ENCODE peak calls at places on chromosomes 5 and 9, in four cellular contexts. X, L, M and G are unnamed samples.

GRCh38 chr9:98778711-98779530 is 17.4 kb downstream of the ANKS6 start:
- DNase-seq in L (peak; percentile 51), X (no peak), M (no peak), G (no peak)

GRCh38 chr5:43663916-43664315 is 60.9 kb downstream of the NNT start:
- DNase-seq in L (no peak), M (no peak), X (no peak), G (no peak)

GRCh38 chr5:142122116-142122515 is 13.5 kb downstream of the NDFIP1 start:
- DNase-seq in L (no peak), X (no peak), M (no peak), G (no peak)

GRCh38 chr5:139700711-139701693 is 52.9 kb downstream of the CXXC5 start:
- DNase-seq in L (no peak), M (no peak), X (no peak), G (no peak)

GRCh38 chr5:66238435-66238834 is 94.3 kb downstream of the SREK1 start:
- DNase-seq in L (no peak), M (no peak), X (no peak), G (no peak)

GRCh38 chr9:120366646-120367019 is 213.3 kb downstream of the CDK5RAP2 start:
- DNase-seq in M (peak; percentile 31), L (peak; percentile 68), X (no peak), G (no peak)

GRCh38 chr5:14032944-14033343 is 88.5 kb upstream of the DNAH5 start:
- DNase-seq in M (no peak), X (no peak), L (no peak), G (no peak)

GRCh38 chr9:90600029-90600428 is 42.6 kb downstream of the DIRAS2 start:
- DNase-seq in L (no peak), M (no peak), X (no peak), G (no peak)

GRCh38 chr9:89802809-89803355 is 198.1 kb downstream of the GADD45G start:
- DNase-seq in M (no peak), L (no peak), X (no peak), G (no peak)

GRCh38 chr9:136187197-136187596 is 17.7 kb downstream of the LHX3 start:
- DNase-seq in L (no peak), X (no peak), M (no peak), G (no peak)

GRCh38 chr9:97632406-97632991 is 669 bp downstream of the TSTD2 start:
- DNase-seq in M (peak; percentile 61), X (peak; percentile 56), L (no peak), G (peak; percentile 14)

GRCh38 chr9:15401266-15401665 is 21.4 kb upstream of the SNAPC3 start:
- DNase-seq in X (peak; percentile 35), M (no peak), L (no peak), G (no peak)

GRCh38 chr9:88344013-88344412 is 44.2 kb upstream of the SPIN1 start:
- DNase-seq in M (no peak), L (no peak), X (no peak), G (no peak)

GRCh38 chr9:87278971-87279731 is 218.5 kb upstream of the DAPK1 start:
- DNase-seq in M (no peak), L (no peak), X (no peak), G (no peak)

GRCh38 chr9:12765399-12765798 is 9.4 kb upstream of the LURAP1L start:
- DNase-seq in L (no peak), X (no peak), M (no peak), G (no peak)

GRCh38 chr5:118968925-118969375 is 19.4 kb downstream of the DTWD2 start:
- DNase-seq in L (no peak), X (no peak), M (peak; percentile 35), G (no peak)

GRCh38 chr5:56123531-56124243 is 109.4 kb downstream of the ANKRD55 start:
- DNase-seq in X (peak; percentile 27), M (peak; percentile 26), L (peak; percentile 59), G (no peak)

GRCh38 chr9:91784673-91785402 is 165.2 kb downstream of the ROR2 start:
- DNase-seq in L (no peak), X (no peak), M (no peak), G (no peak)

DNA sequence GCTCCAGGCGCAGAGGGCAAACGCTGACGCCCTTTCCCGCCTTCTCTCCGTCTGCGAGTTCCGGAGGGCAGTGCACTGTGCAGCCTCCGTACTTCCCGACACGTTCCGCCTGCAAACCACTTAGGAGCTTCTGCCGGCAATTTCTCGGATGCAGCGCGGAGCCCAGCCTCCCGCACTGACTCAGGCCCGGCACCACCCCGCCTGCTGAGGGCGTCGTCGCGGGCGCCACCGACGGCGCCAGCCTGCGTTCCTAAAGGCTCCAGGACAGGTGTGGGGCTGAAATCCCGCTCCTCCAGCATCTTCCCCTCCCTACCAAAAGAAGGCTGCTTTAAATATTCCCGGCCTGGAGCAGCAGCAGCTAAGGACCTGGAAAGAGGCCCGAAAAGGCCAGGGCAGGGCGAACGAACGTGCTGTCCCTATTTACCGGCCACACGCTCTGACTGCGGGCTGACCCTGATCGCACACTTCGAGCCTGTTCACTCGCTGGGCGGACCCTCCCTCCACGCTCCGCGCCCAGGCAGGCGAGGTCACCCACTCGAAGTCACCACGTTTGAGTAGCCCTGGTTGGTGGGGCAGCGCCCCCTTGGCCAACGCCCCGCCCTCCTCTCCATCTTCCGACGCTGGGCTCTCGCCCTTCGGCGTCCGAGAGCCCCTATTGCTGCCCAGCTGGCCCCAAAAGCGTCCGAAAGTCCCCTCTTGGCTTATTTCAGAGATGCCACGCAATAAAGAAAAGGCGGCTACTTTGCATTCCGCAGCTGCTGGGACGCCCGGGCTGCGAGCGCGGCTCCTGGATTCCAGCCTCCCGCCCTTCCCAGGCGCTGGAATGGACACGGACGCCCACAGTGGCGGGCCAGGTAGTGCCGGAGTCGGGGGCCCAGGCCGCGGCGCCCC is 9.6 kb upstream of the TRIM36 start:
- DNase-seq in M (no peak), X (no peak), L (no peak), G (no peak)
- TF ChIP-seq CTCF in M (no peak), X (no peak), L (no peak), G (no peak)

GRCh38 chr5:25006734-25007133 is 362.0 kb upstream of the CDH10 start:
- DNase-seq in L (no peak), X (no peak), M (no peak), G (no peak)
- TF ChIP-seq CTCF in L (no peak), X (no peak), M (no peak), G (peak; percentile 49)

GRCh38 chr9:33498387-33498786 is 24.7 kb upstream of the NOL6 start:
- DNase-seq in X (no peak), M (no peak), L (no peak), G (no peak)
- TF ChIP-seq CTCF in X (no peak), M (no peak), L (no peak), G (peak; percentile 35)

DNA sequence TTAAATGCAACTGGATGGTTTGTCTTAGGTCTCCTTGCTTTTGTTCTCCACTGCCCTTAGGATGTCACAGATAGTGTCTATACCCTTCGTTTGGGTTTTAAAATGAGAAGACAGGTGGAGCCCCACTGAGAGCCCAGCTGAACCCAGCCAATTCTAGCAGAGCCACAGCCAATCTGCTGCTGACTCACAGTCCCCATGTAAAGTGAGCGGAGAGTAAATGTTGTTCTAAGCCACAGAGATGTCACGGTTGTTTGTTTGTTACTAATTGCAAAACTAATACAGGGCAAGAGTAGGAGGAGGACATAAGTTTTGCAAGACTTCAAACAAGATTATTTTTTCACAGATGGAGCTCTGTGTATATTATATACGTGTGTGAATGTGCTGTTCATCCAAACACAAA is 50.5 kb upstream of the AGXT2 start:
- DNase-seq in M (no peak), L (no peak), X (no peak), G (no peak)
- TF ChIP-seq CTCF in M (no peak), L (no peak), X (no peak), G (no peak)

GRCh38 chr9:18623201-18623600 is 149.2 kb downstream of the ADAMTSL1 start:
- DNase-seq in X (no peak), L (no peak), M (no peak), G (no peak)

GRCh38 chr9:18629136-18629535 is 155.2 kb downstream of the ADAMTSL1 start:
- DNase-seq in M (no peak), X (no peak), L (no peak), G (no peak)

GRCh38 chr9:18622186-18622836 is 148.4 kb downstream of the ADAMTSL1 start:
- DNase-seq in M (no peak), L (no peak), X (no peak), G (no peak)

DNA sequence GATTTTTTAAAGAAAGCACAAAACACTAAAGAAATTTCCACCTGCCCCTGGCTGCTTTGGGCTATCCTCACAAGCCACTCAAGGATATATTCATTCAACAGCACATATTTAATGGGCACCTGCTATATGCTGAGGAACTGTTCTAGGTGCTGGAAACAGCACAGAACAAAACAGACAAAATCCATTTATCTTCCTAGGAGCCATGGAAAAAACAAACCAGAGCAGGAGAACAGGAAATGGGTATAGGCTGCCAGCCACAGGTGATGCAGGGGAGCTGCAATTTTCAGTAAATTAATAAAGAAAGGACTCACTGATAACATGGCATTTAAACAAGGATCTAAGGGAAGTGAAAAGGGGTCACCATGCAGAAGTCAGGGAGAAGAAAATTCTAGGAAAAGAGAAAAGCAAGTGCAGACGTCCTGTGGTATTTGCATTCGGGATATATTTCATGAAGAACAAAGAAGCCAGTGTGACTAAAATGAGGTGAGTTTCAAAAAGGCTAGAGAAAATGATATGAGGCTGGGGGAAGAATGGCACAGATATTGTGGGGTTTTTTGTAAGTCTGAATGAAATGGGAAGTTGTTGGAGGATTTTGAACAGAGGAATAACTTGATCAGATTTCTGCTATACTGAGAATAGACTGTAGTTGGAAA is 152.2 kb downstream of the ADAMTSL1 start:
- DNase-seq in X (no peak), L (no peak), M (no peak), G (no peak)
- TF ChIP-seq CTCF in X (no peak), L (no peak), M (no peak), G (no peak)

GRCh38 chr5:135667204-135667603 is 88.4 kb upstream of the CXCL14 start:
- DNase-seq in L (no peak), M (no peak), X (no peak), G (no peak)

GRCh38 chr5:135657536-135658307 is 78.9 kb upstream of the CXCL14 start:
- DNase-seq in M (no peak), L (peak; percentile 19), X (no peak), G (no peak)

GRCh38 chr5:135660826-135661555 is 82.2 kb upstream of the CXCL14 start:
- DNase-seq in M (no peak), X (no peak), L (peak; percentile 10), G (no peak)

GRCh38 chr5:135662683-135663082 is 83.9 kb upstream of the CXCL14 start:
- DNase-seq in L (no peak), X (no peak), M (no peak), G (no peak)

GRCh38 chr5:135662104-135662503 is 83.3 kb upstream of the CXCL14 start:
- DNase-seq in L (no peak), M (no peak), X (no peak), G (no peak)
- TF ChIP-seq CTCF in L (no peak), M (no peak), X (no peak), G (no peak)